ENCODE peak calls at places on chromosomes 7 and 10, in four cellular contexts. G is SK-N-SH, W is GM12878, D is H1. Q is an unnamed sample.

GRCh38 chr7:116544488-116544887 is 19.7 kb downstream of the CAV1 start:
- DNase-seq in G (no peak), W (no peak), D (no peak), Q (no peak)

GRCh38 chr10:22340362-22341189 is 4.7 kb upstream of the SPAG6 start:
- DNase-seq in G (peak), W (peak), D (peak), Q (peak)

GRCh38 chr7:103075337-103075918 is 488 bp downstream of the ARMC10 start:
- DNase-seq in W (no peak), D (peak), G (peak), Q (peak)

GRCh38 chr7:113796557-113796956 is 122.3 kb downstream of the PPP1R3A start:
- DNase-seq in D (no peak), W (no peak), G (no peak), Q (no peak)

GRCh38 chr7:101173752-101174244 is 6.3 kb downstream of the NAT16 start:
- DNase-seq in D (peak), W (no peak), G (peak), Q (no peak)

GRCh38 chr10:12638103-12638502 is 288.8 kb downstream of the CAMK1D start:
- DNase-seq in D (no peak), W (no peak), G (peak), Q (peak)

GRCh38 chr7:98879198-98879988 is 1.1 kb downstream of the TRRAP start:
- DNase-seq in W (peak), D (peak), G (peak), Q (peak)

GRCh38 chr10:125263551-125263950 is 103.2 kb upstream of the CTBP2 start:
- DNase-seq in W (no peak), G (no peak), D (no peak), Q (peak)

GRCh38 chr7:100914879-100915442 is 19.3 kb upstream of the ACHE start:
- DNase-seq in D (no peak), G (no peak), W (no peak), Q (no peak)

GRCh38 chr7:150926066-150926465 is 52.1 kb downstream of the KCNH2 start:
- DNase-seq in D (no peak), W (no peak), G (no peak), Q (no peak)

GRCh38 chr10:29691564-29692064 is 56.8 kb upstream of the SVIL start:
- DNase-seq in W (no peak), D (no peak), G (peak), Q (no peak)

GRCh38 chr7:125391921-125392320 is 462.3 kb upstream of the POT1 start:
- DNase-seq in D (no peak), W (no peak), G (no peak), Q (no peak)

GRCh38 chr7:20346577-20346976 is 15.9 kb downstream of the ITGB8 start:
- DNase-seq in W (no peak), G (no peak), D (no peak), Q (no peak)

GRCh38 chr10:92691591-92692084 is 1.9 kb downstream of the HHEX start:
- DNase-seq in W (no peak), G (no peak), D (no peak), Q (no peak)

GRCh38 chr10:132132391-132132841 is 54.3 kb upstream of the DPYSL4 start:
- DNase-seq in W (no peak), G (peak), D (no peak), Q (no peak)
- TF ChIP-seq TCF12 in W (no peak), G (no peak), D (no peak), Q (no peak)

GRCh38 chr10:11082551-11082950 is 64.9 kb downstream of the CELF2 start:
- DNase-seq in G (no peak), W (no peak), D (no peak), Q (no peak)

GRCh38 chr10:11081413-11081812 is 63.7 kb downstream of the CELF2 start:
- DNase-seq in D (no peak), W (no peak), G (no peak), Q (no peak)

GRCh38 chr10:11086177-11086576 is 68.5 kb downstream of the CELF2 start:
- DNase-seq in D (no peak), G (no peak), W (no peak), Q (no peak)

GRCh38 chr10:11085545-11085944 is 67.9 kb downstream of the CELF2 start:
- DNase-seq in G (no peak), W (no peak), D (no peak), Q (no peak)

DNA sequence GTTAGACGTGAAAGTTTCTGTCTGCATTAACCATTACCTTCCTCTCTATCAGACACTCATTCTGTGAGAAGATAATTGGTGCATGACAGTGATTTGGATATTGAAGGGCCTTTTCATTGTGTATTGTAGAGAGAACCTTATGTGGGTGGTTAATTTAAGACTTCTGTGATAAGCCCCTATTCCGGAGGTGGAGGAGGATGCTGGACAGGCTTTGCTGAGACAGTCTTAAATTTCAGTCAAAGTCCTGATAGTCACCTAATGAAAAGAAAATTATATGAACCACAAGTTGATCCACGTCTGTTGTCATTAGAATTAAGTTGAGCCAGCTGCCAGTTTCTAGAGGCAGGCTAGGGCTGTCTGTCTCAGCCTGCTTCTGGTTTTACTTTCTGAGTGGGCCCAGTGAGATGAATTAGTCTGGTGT is 62.9 kb downstream of the CELF2 start:
- DNase-seq in D (no peak), W (peak), G (no peak), Q (no peak)
- TF ChIP-seq TCF12 in D (no peak), W (no peak), G (no peak), Q (no peak)

GRCh38 chr10:131980321-131980720 is 1.4 kb downstream of the BNIP3 start:
- DNase-seq in D (no peak), G (no peak), W (no peak), Q (no peak)

GRCh38 chr10:131982185-131982756 is 548 bp upstream of the BNIP3 start:
- DNase-seq in G (peak), D (no peak), W (no peak), Q (no peak)

GRCh38 chr10:131981429-131982184 is at the start of gene BNIP3:
- DNase-seq in D (peak), W (peak), G (peak), Q (peak)

GRCh38 chr10:131979821-131980270 is 1.9 kb downstream of the BNIP3 start:
- DNase-seq in D (no peak), W (no peak), G (peak), Q (peak)

GRCh38 chr10:131980757-131981428 is 830 bp downstream of the BNIP3 start:
- DNase-seq in W (no peak), D (peak), G (peak), Q (peak)
- TF ChIP-seq TCF12 in W (no peak), D (no peak), G (no peak), Q (no peak)

GRCh38 chr10:75294866-75295692 is 59.3 kb upstream of the COMTD1 start:
- DNase-seq in G (peak), W (no peak), D (peak), Q (peak)

GRCh38 chr10:75294031-75294437 is 58.3 kb upstream of the COMTD1 start:
- DNase-seq in W (no peak), G (peak), D (no peak), Q (no peak)

GRCh38 chr10:75297021-75297599 is 61.4 kb upstream of the COMTD1 start:
- DNase-seq in W (no peak), G (no peak), D (no peak), Q (no peak)

GRCh38 chr10:75294518-75294865 is 58.7 kb upstream of the COMTD1 start:
- DNase-seq in D (peak), G (peak), W (no peak), Q (no peak)

DNA sequence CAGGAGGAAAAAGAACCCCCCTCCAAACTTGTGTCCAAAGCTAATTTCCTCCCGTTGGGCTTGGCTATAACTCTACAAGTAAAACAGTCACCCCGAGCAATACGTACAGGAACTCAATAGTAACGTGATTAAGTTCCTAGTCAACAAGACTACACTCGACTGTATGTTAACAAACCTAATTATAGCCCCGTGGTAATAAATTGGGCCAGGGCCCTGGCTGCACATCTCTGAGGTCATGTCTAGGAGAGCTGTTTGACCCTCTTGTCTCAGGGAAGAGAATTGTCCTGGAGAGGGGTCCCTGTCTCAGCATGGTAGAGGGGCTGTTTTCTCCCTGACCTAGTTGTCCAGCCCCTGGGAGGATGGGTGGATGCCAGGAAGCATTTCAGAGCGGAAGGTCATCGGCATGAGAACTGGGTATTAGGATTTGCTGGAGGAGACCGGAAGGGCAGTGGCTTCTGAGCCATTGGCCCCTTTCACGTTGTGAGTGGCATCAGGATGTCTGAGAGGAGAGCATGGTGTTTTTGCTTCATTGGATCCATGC is 60.2 kb upstream of the COMTD1 start:
- DNase-seq in W (no peak), G (no peak), D (no peak), Q (no peak)
- TF ChIP-seq TCF12 in W (no peak), G (no peak), D (no peak), Q (no peak)

DNA sequence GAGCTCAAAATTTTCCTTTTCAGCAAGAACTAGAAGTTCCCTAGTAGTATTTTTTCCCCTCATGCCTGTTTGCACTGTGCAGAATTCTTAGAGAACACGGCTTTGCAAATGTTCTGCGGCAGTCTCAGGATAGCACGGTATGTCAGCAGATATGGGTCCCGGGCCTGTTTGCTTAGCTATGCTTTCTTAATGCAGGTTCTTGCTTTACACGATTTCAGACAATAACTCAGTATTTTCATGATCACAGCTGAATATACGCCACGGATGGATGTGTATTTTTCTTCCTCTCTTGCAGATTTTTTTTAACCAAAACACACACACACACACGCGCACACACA is 137.3 kb downstream of the HECW1 start:
- DNase-seq in D (no peak), G (no peak), W (no peak), Q (no peak)
- TF ChIP-seq TCF12 in D (no peak), G (no peak), W (no peak), Q (no peak)

GRCh38 chr10:72796538-72796937 is 97.0 kb upstream of the OIT3 start:
- DNase-seq in D (no peak), G (no peak), W (no peak), Q (no peak)

GRCh38 chr10:72793752-72794151 is 99.8 kb upstream of the OIT3 start:
- DNase-seq in G (no peak), W (no peak), D (no peak), Q (no peak)

GRCh38 chr10:72794260-72794659 is 99.3 kb upstream of the OIT3 start:
- DNase-seq in D (no peak), G (no peak), W (no peak), Q (no peak)

GRCh38 chr10:72792288-72792687 is 100.3 kb downstream of the MCU start:
- DNase-seq in G (no peak), W (no peak), D (no peak), Q (no peak)

DNA sequence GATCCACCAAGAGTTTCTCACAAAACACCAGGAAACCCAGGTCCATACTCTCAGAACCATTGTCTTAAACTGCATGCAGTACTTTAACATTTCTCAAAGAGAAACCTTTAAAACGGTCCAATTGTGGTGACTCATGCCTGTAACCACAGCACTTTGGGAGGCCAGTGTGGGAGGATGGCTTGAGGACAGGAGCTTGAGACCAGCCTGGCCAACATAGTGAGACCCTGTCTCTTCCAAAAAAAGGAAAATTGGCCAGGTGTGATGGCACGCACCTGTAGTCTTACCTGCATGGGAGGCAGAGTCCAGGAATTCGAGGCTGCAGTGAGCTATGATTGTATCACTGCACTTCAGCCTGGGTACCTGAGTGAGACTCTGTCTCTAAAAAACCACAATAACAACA is 97.5 kb upstream of the OIT3 start:
- DNase-seq in G (no peak), W (no peak), D (no peak), Q (no peak)
- TF ChIP-seq TCF12 in G (no peak), W (no peak), D (no peak), Q (no peak)

DNA sequence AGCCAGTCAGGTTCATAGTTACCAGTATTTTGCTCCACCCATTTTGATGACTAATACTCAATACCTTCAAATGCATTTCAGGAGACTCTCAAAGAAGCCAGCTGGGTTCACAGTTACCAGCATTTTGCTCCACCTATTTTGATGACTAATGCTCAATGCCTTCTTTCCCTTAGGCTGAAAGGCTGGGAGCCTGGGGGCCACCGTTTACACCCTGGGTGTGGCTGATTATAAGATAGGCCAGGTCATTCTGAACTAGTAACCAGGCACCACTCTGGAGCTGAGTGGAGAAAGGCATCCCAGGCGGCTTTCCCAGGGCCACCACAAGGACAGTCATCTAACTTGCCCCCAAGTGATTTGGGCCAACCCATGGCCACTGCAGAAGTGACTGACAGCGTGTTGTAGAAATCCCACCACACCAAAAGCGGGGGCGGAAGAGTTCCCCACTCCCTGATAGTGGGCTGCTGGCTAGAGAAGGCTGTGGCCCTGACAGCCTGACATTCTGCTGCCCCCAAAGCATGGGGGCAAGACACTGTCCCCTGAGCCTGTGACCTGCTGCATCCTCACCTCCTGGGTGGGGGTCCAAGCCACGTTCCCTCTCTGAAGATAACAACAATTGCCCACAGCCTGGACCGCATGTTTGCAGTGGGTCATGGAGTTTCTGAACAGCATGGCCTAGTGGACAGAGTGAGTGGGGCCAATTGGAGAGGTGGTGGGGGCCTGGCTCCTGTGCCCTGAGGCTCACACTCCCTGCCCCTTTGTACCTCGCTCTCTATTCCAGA is 23.0 kb upstream of the ZNF488 start:
- DNase-seq in W (no peak), D (no peak), G (no peak), Q (peak)
- TF ChIP-seq TCF12 in W (no peak), D (no peak), G (peak), Q (no peak)